ENCODE peak calls at places on chromosome 2, in nine cellular contexts. One of them, this sample, is unnamed.

GRCh38 chr2:168552450-168552856 is 96.4 kb downstream of the CERS6 start:
- DNase-seq in mesothelial cell of epicardium: no peak
- DNase-seq in left ventricle myocardium inferior: no peak
- DNase-seq in posterior cingulate gyrus: no peak
- DNase-seq in epithelial cell of proximal tubule: no peak
- DNase-seq in NCI-H187: peak
- DNase-seq in NCI-H2081: peak
- DNase-seq in activated T-cell treated with anti-CD3 and anti-CD28 coated beads for 1 hour: no peak
- DNase-seq in stimulated activated CD8-positive, alpha-beta memory T cell treated with anti-CD3 and anti-CD28 coated beads, Interleukin-2, amount 100 ng/mL, for 1 hour: no peak
- DNase-seq in this sample: no peak

GRCh38 chr2:26001743-26002341 is 19.5 kb upstream of the KIF3C start:
- DNase-seq in NCI-H2081: peak
- DNase-seq in stimulated activated CD8-positive, alpha-beta memory T cell treated with anti-CD3 and anti-CD28 coated beads, Interleukin-2, amount 100 ng/mL, for 1 hour: no peak
- DNase-seq in activated T-cell treated with anti-CD3 and anti-CD28 coated beads for 1 hour: no peak
- DNase-seq in mesothelial cell of epicardium: no peak
- DNase-seq in NCI-H187: no peak
- DNase-seq in posterior cingulate gyrus: peak
- DNase-seq in left ventricle myocardium inferior: peak
- DNase-seq in epithelial cell of proximal tubule: no peak
- DNase-seq in this sample: peak

GRCh38 chr2:239876241-239876947 is 148.7 kb downstream of the NDUFA10 start:
- DNase-seq in posterior cingulate gyrus: no peak
- DNase-seq in activated T-cell treated with anti-CD3 and anti-CD28 coated beads for 1 hour: no peak
- DNase-seq in NCI-H2081: no peak
- DNase-seq in epithelial cell of proximal tubule: no peak
- DNase-seq in stimulated activated CD8-positive, alpha-beta memory T cell treated with anti-CD3 and anti-CD28 coated beads, Interleukin-2, amount 100 ng/mL, for 1 hour: no peak
- DNase-seq in NCI-H187: no peak
- DNase-seq in left ventricle myocardium inferior: no peak
- DNase-seq in mesothelial cell of epicardium: peak
- DNase-seq in this sample: no peak

GRCh38 chr2:67137699-67138098 is 259.4 kb upstream of the ETAA1 start:
- DNase-seq in mesothelial cell of epicardium: no peak
- DNase-seq in activated T-cell treated with anti-CD3 and anti-CD28 coated beads for 1 hour: no peak
- DNase-seq in left ventricle myocardium inferior: no peak
- DNase-seq in stimulated activated CD8-positive, alpha-beta memory T cell treated with anti-CD3 and anti-CD28 coated beads, Interleukin-2, amount 100 ng/mL, for 1 hour: no peak
- DNase-seq in epithelial cell of proximal tubule: no peak
- DNase-seq in NCI-H2081: peak
- DNase-seq in posterior cingulate gyrus: no peak
- DNase-seq in NCI-H187: no peak
- DNase-seq in this sample: no peak

GRCh38 chr2:237497820-237498128 is 10.7 kb downstream of the MLPH start:
- DNase-seq in left ventricle myocardium inferior: no peak
- DNase-seq in NCI-H187: no peak
- DNase-seq in activated T-cell treated with anti-CD3 and anti-CD28 coated beads for 1 hour: no peak
- DNase-seq in epithelial cell of proximal tubule: no peak
- DNase-seq in stimulated activated CD8-positive, alpha-beta memory T cell treated with anti-CD3 and anti-CD28 coated beads, Interleukin-2, amount 100 ng/mL, for 1 hour: no peak
- DNase-seq in NCI-H2081: no peak
- DNase-seq in posterior cingulate gyrus: no peak
- DNase-seq in mesothelial cell of epicardium: no peak
- DNase-seq in this sample: no peak

GRCh38 chr2:23566236-23567142 is 181.5 kb downstream of the KLHL29 start:
- DNase-seq in NCI-H2081: peak
- DNase-seq in stimulated activated CD8-positive, alpha-beta memory T cell treated with anti-CD3 and anti-CD28 coated beads, Interleukin-2, amount 100 ng/mL, for 1 hour: no peak
- DNase-seq in epithelial cell of proximal tubule: no peak
- DNase-seq in NCI-H187: no peak
- DNase-seq in left ventricle myocardium inferior: no peak
- DNase-seq in activated T-cell treated with anti-CD3 and anti-CD28 coated beads for 1 hour: no peak
- DNase-seq in mesothelial cell of epicardium: peak
- DNase-seq in posterior cingulate gyrus: peak
- DNase-seq in this sample: no peak

GRCh38 chr2:237322564-237322963 is 91.4 kb downstream of the COL6A3 start:
- DNase-seq in NCI-H2081: no peak
- DNase-seq in stimulated activated CD8-positive, alpha-beta memory T cell treated with anti-CD3 and anti-CD28 coated beads, Interleukin-2, amount 100 ng/mL, for 1 hour: no peak
- DNase-seq in left ventricle myocardium inferior: no peak
- DNase-seq in posterior cingulate gyrus: no peak
- DNase-seq in epithelial cell of proximal tubule: no peak
- DNase-seq in mesothelial cell of epicardium: no peak
- DNase-seq in NCI-H187: no peak
- DNase-seq in activated T-cell treated with anti-CD3 and anti-CD28 coated beads for 1 hour: no peak
- DNase-seq in this sample: no peak

GRCh38 chr2:133993160-133993559 is 260.7 kb upstream of the MGAT5 start:
- DNase-seq in activated T-cell treated with anti-CD3 and anti-CD28 coated beads for 1 hour: no peak
- DNase-seq in epithelial cell of proximal tubule: no peak
- DNase-seq in left ventricle myocardium inferior: peak
- DNase-seq in NCI-H2081: no peak
- DNase-seq in posterior cingulate gyrus: no peak
- DNase-seq in stimulated activated CD8-positive, alpha-beta memory T cell treated with anti-CD3 and anti-CD28 coated beads, Interleukin-2, amount 100 ng/mL, for 1 hour: no peak
- DNase-seq in NCI-H187: no peak
- DNase-seq in mesothelial cell of epicardium: no peak
- DNase-seq in this sample: no peak

GRCh38 chr2:234289789-234290188 is 207.1 kb downstream of the ARL4C start:
- DNase-seq in NCI-H187: no peak
- DNase-seq in mesothelial cell of epicardium: no peak
- DNase-seq in left ventricle myocardium inferior: no peak
- DNase-seq in activated T-cell treated with anti-CD3 and anti-CD28 coated beads for 1 hour: peak
- DNase-seq in posterior cingulate gyrus: no peak
- DNase-seq in stimulated activated CD8-positive, alpha-beta memory T cell treated with anti-CD3 and anti-CD28 coated beads, Interleukin-2, amount 100 ng/mL, for 1 hour: no peak
- DNase-seq in epithelial cell of proximal tubule: no peak
- DNase-seq in NCI-H2081: no peak
- DNase-seq in this sample: no peak

GRCh38 chr2:66495788-66496640 is 61.1 kb downstream of the MEIS1 start:
- DNase-seq in NCI-H187: no peak
- DNase-seq in left ventricle myocardium inferior: peak
- DNase-seq in NCI-H2081: no peak
- DNase-seq in activated T-cell treated with anti-CD3 and anti-CD28 coated beads for 1 hour: no peak
- DNase-seq in posterior cingulate gyrus: peak
- DNase-seq in epithelial cell of proximal tubule: peak
- DNase-seq in stimulated activated CD8-positive, alpha-beta memory T cell treated with anti-CD3 and anti-CD28 coated beads, Interleukin-2, amount 100 ng/mL, for 1 hour: no peak
- DNase-seq in mesothelial cell of epicardium: no peak
- DNase-seq in this sample: no peak

GRCh38 chr2:147689510-147689909 is 155.3 kb upstream of the ACVR2A start:
- DNase-seq in NCI-H2081: no peak
- DNase-seq in activated T-cell treated with anti-CD3 and anti-CD28 coated beads for 1 hour: no peak
- DNase-seq in stimulated activated CD8-positive, alpha-beta memory T cell treated with anti-CD3 and anti-CD28 coated beads, Interleukin-2, amount 100 ng/mL, for 1 hour: no peak
- DNase-seq in NCI-H187: no peak
- DNase-seq in posterior cingulate gyrus: no peak
- DNase-seq in mesothelial cell of epicardium: no peak
- DNase-seq in left ventricle myocardium inferior: no peak
- DNase-seq in epithelial cell of proximal tubule: no peak
- DNase-seq in this sample: no peak

GRCh38 chr2:240433973-240434727 is 1.3 kb upstream of the GPC1 start:
- DNase-seq in mesothelial cell of epicardium: no peak
- DNase-seq in left ventricle myocardium inferior: peak
- DNase-seq in posterior cingulate gyrus: peak
- DNase-seq in NCI-H187: no peak
- DNase-seq in stimulated activated CD8-positive, alpha-beta memory T cell treated with anti-CD3 and anti-CD28 coated beads, Interleukin-2, amount 100 ng/mL, for 1 hour: no peak
- DNase-seq in epithelial cell of proximal tubule: peak
- DNase-seq in NCI-H2081: no peak
- DNase-seq in activated T-cell treated with anti-CD3 and anti-CD28 coated beads for 1 hour: no peak
- DNase-seq in this sample: no peak

GRCh38 chr2:134228493-134228903 is 25.4 kb upstream of the MGAT5 start:
- DNase-seq in activated T-cell treated with anti-CD3 and anti-CD28 coated beads for 1 hour: no peak
- DNase-seq in posterior cingulate gyrus: no peak
- DNase-seq in NCI-H2081: no peak
- DNase-seq in left ventricle myocardium inferior: no peak
- DNase-seq in epithelial cell of proximal tubule: no peak
- DNase-seq in NCI-H187: no peak
- DNase-seq in mesothelial cell of epicardium: no peak
- DNase-seq in stimulated activated CD8-positive, alpha-beta memory T cell treated with anti-CD3 and anti-CD28 coated beads, Interleukin-2, amount 100 ng/mL, for 1 hour: no peak
- DNase-seq in this sample: no peak

GRCh38 chr2:174023591-174024523 is 58.7 kb upstream of the SP3 start:
- DNase-seq in NCI-H2081: no peak
- DNase-seq in epithelial cell of proximal tubule: no peak
- DNase-seq in activated T-cell treated with anti-CD3 and anti-CD28 coated beads for 1 hour: no peak
- DNase-seq in posterior cingulate gyrus: no peak
- DNase-seq in mesothelial cell of epicardium: peak
- DNase-seq in stimulated activated CD8-positive, alpha-beta memory T cell treated with anti-CD3 and anti-CD28 coated beads, Interleukin-2, amount 100 ng/mL, for 1 hour: no peak
- DNase-seq in NCI-H187: no peak
- DNase-seq in left ventricle myocardium inferior: peak
- DNase-seq in this sample: no peak

GRCh38 chr2:98315957-98316356 is 30.3 kb upstream of the CNGA3 start:
- DNase-seq in NCI-H187: no peak
- DNase-seq in NCI-H2081: no peak
- DNase-seq in epithelial cell of proximal tubule: no peak
- DNase-seq in mesothelial cell of epicardium: no peak
- DNase-seq in stimulated activated CD8-positive, alpha-beta memory T cell treated with anti-CD3 and anti-CD28 coated beads, Interleukin-2, amount 100 ng/mL, for 1 hour: no peak
- DNase-seq in activated T-cell treated with anti-CD3 and anti-CD28 coated beads for 1 hour: no peak
- DNase-seq in left ventricle myocardium inferior: no peak
- DNase-seq in posterior cingulate gyrus: no peak
- DNase-seq in this sample: no peak

GRCh38 chr2:96205888-96206287 is 2.7 kb downstream of the STARD7 start:
- DNase-seq in activated T-cell treated with anti-CD3 and anti-CD28 coated beads for 1 hour: no peak
- DNase-seq in left ventricle myocardium inferior: no peak
- DNase-seq in NCI-H2081: no peak
- DNase-seq in NCI-H187: no peak
- DNase-seq in posterior cingulate gyrus: no peak
- DNase-seq in stimulated activated CD8-positive, alpha-beta memory T cell treated with anti-CD3 and anti-CD28 coated beads, Interleukin-2, amount 100 ng/mL, for 1 hour: no peak
- DNase-seq in epithelial cell of proximal tubule: no peak
- DNase-seq in mesothelial cell of epicardium: no peak
- DNase-seq in this sample: no peak

GRCh38 chr2:1795261-1795828 is 51.0 kb upstream of the PXDN start:
- DNase-seq in epithelial cell of proximal tubule: no peak
- DNase-seq in NCI-H2081: no peak
- DNase-seq in NCI-H187: no peak
- DNase-seq in stimulated activated CD8-positive, alpha-beta memory T cell treated with anti-CD3 and anti-CD28 coated beads, Interleukin-2, amount 100 ng/mL, for 1 hour: no peak
- DNase-seq in activated T-cell treated with anti-CD3 and anti-CD28 coated beads for 1 hour: no peak
- DNase-seq in mesothelial cell of epicardium: no peak
- DNase-seq in left ventricle myocardium inferior: no peak
- DNase-seq in posterior cingulate gyrus: no peak
- DNase-seq in this sample: no peak

GRCh38 chr2:164737612-164738081 is 104.0 kb downstream of the COBLL1 start:
- DNase-seq in stimulated activated CD8-positive, alpha-beta memory T cell treated with anti-CD3 and anti-CD28 coated beads, Interleukin-2, amount 100 ng/mL, for 1 hour: no peak
- DNase-seq in posterior cingulate gyrus: peak
- DNase-seq in epithelial cell of proximal tubule: peak
- DNase-seq in NCI-H2081: peak
- DNase-seq in NCI-H187: no peak
- DNase-seq in left ventricle myocardium inferior: no peak
- DNase-seq in activated T-cell treated with anti-CD3 and anti-CD28 coated beads for 1 hour: no peak
- DNase-seq in mesothelial cell of epicardium: peak
- DNase-seq in this sample: peak

GRCh38 chr2:64649013-64649484 is 4.7 kb downstream of the SERTAD2 start:
- DNase-seq in activated T-cell treated with anti-CD3 and anti-CD28 coated beads for 1 hour: no peak
- DNase-seq in stimulated activated CD8-positive, alpha-beta memory T cell treated with anti-CD3 and anti-CD28 coated beads, Interleukin-2, amount 100 ng/mL, for 1 hour: no peak
- DNase-seq in NCI-H187: no peak
- DNase-seq in mesothelial cell of epicardium: no peak
- DNase-seq in left ventricle myocardium inferior: no peak
- DNase-seq in epithelial cell of proximal tubule: no peak
- DNase-seq in posterior cingulate gyrus: no peak
- DNase-seq in NCI-H2081: no peak
- DNase-seq in this sample: no peak

GRCh38 chr2:241550616-241551580 is 7.6 kb upstream of the BOK start:
- DNase-seq in NCI-H2081: no peak
- DNase-seq in activated T-cell treated with anti-CD3 and anti-CD28 coated beads for 1 hour: no peak
- DNase-seq in epithelial cell of proximal tubule: no peak
- DNase-seq in stimulated activated CD8-positive, alpha-beta memory T cell treated with anti-CD3 and anti-CD28 coated beads, Interleukin-2, amount 100 ng/mL, for 1 hour: no peak
- DNase-seq in posterior cingulate gyrus: no peak
- DNase-seq in NCI-H187: no peak
- DNase-seq in left ventricle myocardium inferior: no peak
- DNase-seq in mesothelial cell of epicardium: no peak
- DNase-seq in this sample: no peak

GRCh38 chr2:179272406-179273192 is 8.0 kb upstream of the SESTD1 start:
- DNase-seq in NCI-H187: no peak
- DNase-seq in activated T-cell treated with anti-CD3 and anti-CD28 coated beads for 1 hour: no peak
- DNase-seq in epithelial cell of proximal tubule: no peak
- DNase-seq in NCI-H2081: no peak
- DNase-seq in left ventricle myocardium inferior: no peak
- DNase-seq in mesothelial cell of epicardium: no peak
- DNase-seq in stimulated activated CD8-positive, alpha-beta memory T cell treated with anti-CD3 and anti-CD28 coated beads, Interleukin-2, amount 100 ng/mL, for 1 hour: no peak
- DNase-seq in posterior cingulate gyrus: peak
- DNase-seq in this sample: no peak

GRCh38 chr2:84963692-84964405 is 7.1 kb upstream of the KCMF1 start:
- DNase-seq in mesothelial cell of epicardium: no peak
- DNase-seq in stimulated activated CD8-positive, alpha-beta memory T cell treated with anti-CD3 and anti-CD28 coated beads, Interleukin-2, amount 100 ng/mL, for 1 hour: no peak
- DNase-seq in NCI-H2081: no peak
- DNase-seq in left ventricle myocardium inferior: no peak
- DNase-seq in posterior cingulate gyrus: no peak
- DNase-seq in NCI-H187: no peak
- DNase-seq in epithelial cell of proximal tubule: peak
- DNase-seq in activated T-cell treated with anti-CD3 and anti-CD28 coated beads for 1 hour: no peak
- DNase-seq in this sample: no peak

GRCh38 chr2:120446236-120447121 is 100.5 kb downstream of the INHBB start:
- DNase-seq in epithelial cell of proximal tubule: no peak
- DNase-seq in activated T-cell treated with anti-CD3 and anti-CD28 coated beads for 1 hour: no peak
- DNase-seq in stimulated activated CD8-positive, alpha-beta memory T cell treated with anti-CD3 and anti-CD28 coated beads, Interleukin-2, amount 100 ng/mL, for 1 hour: no peak
- DNase-seq in left ventricle myocardium inferior: no peak
- DNase-seq in NCI-H2081: no peak
- DNase-seq in NCI-H187: no peak
- DNase-seq in mesothelial cell of epicardium: no peak
- DNase-seq in posterior cingulate gyrus: no peak
- DNase-seq in this sample: no peak

GRCh38 chr2:127996160-127996559 is 31.7 kb downstream of the SAP130 start:
- DNase-seq in NCI-H187: no peak
- DNase-seq in left ventricle myocardium inferior: no peak
- DNase-seq in NCI-H2081: no peak
- DNase-seq in posterior cingulate gyrus: no peak
- DNase-seq in stimulated activated CD8-positive, alpha-beta memory T cell treated with anti-CD3 and anti-CD28 coated beads, Interleukin-2, amount 100 ng/mL, for 1 hour: no peak
- DNase-seq in activated T-cell treated with anti-CD3 and anti-CD28 coated beads for 1 hour: no peak
- DNase-seq in mesothelial cell of epicardium: no peak
- DNase-seq in epithelial cell of proximal tubule: no peak
- DNase-seq in this sample: no peak

GRCh38 chr2:144152817-144153271 is 367.1 kb downstream of the ZEB2 start:
- DNase-seq in left ventricle myocardium inferior: no peak
- DNase-seq in posterior cingulate gyrus: no peak
- DNase-seq in activated T-cell treated with anti-CD3 and anti-CD28 coated beads for 1 hour: no peak
- DNase-seq in NCI-H2081: no peak
- DNase-seq in epithelial cell of proximal tubule: no peak
- DNase-seq in mesothelial cell of epicardium: no peak
- DNase-seq in NCI-H187: no peak
- DNase-seq in stimulated activated CD8-positive, alpha-beta memory T cell treated with anti-CD3 and anti-CD28 coated beads, Interleukin-2, amount 100 ng/mL, for 1 hour: no peak
- DNase-seq in this sample: no peak

GRCh38 chr2:206800501-206801416 is 35.4 kb downstream of the FASTKD2 start:
- DNase-seq in posterior cingulate gyrus: peak
- DNase-seq in NCI-H2081: peak
- DNase-seq in left ventricle myocardium inferior: peak
- DNase-seq in NCI-H187: peak
- DNase-seq in stimulated activated CD8-positive, alpha-beta memory T cell treated with anti-CD3 and anti-CD28 coated beads, Interleukin-2, amount 100 ng/mL, for 1 hour: no peak
- DNase-seq in activated T-cell treated with anti-CD3 and anti-CD28 coated beads for 1 hour: peak
- DNase-seq in epithelial cell of proximal tubule: peak
- DNase-seq in mesothelial cell of epicardium: peak
- DNase-seq in this sample: no peak

GRCh38 chr2:126913329-126913728 is 14.6 kb downstream of the TEX51 start:
- DNase-seq in epithelial cell of proximal tubule: no peak
- DNase-seq in NCI-H2081: no peak
- DNase-seq in left ventricle myocardium inferior: no peak
- DNase-seq in posterior cingulate gyrus: no peak
- DNase-seq in NCI-H187: no peak
- DNase-seq in mesothelial cell of epicardium: peak
- DNase-seq in activated T-cell treated with anti-CD3 and anti-CD28 coated beads for 1 hour: no peak
- DNase-seq in stimulated activated CD8-positive, alpha-beta memory T cell treated with anti-CD3 and anti-CD28 coated beads, Interleukin-2, amount 100 ng/mL, for 1 hour: no peak
- DNase-seq in this sample: no peak

GRCh38 chr2:20138696-20139095 is 86.2 kb downstream of the SDC1 start:
- DNase-seq in stimulated activated CD8-positive, alpha-beta memory T cell treated with anti-CD3 and anti-CD28 coated beads, Interleukin-2, amount 100 ng/mL, for 1 hour: no peak
- DNase-seq in left ventricle myocardium inferior: no peak
- DNase-seq in activated T-cell treated with anti-CD3 and anti-CD28 coated beads for 1 hour: no peak
- DNase-seq in mesothelial cell of epicardium: no peak
- DNase-seq in NCI-H2081: no peak
- DNase-seq in posterior cingulate gyrus: no peak
- DNase-seq in NCI-H187: no peak
- DNase-seq in epithelial cell of proximal tubule: no peak
- DNase-seq in this sample: no peak

GRCh38 chr2:199228887-199229819 is 228.6 kb downstream of the SATB2 start:
- DNase-seq in epithelial cell of proximal tubule: peak
- DNase-seq in NCI-H2081: no peak
- DNase-seq in posterior cingulate gyrus: no peak
- DNase-seq in mesothelial cell of epicardium: no peak
- DNase-seq in stimulated activated CD8-positive, alpha-beta memory T cell treated with anti-CD3 and anti-CD28 coated beads, Interleukin-2, amount 100 ng/mL, for 1 hour: no peak
- DNase-seq in activated T-cell treated with anti-CD3 and anti-CD28 coated beads for 1 hour: no peak
- DNase-seq in left ventricle myocardium inferior: no peak
- DNase-seq in NCI-H187: no peak
- DNase-seq in this sample: no peak

GRCh38 chr2:25362564-25363145 is 20.9 kb upstream of the DNMT3A start:
- DNase-seq in activated T-cell treated with anti-CD3 and anti-CD28 coated beads for 1 hour: peak
- DNase-seq in stimulated activated CD8-positive, alpha-beta memory T cell treated with anti-CD3 and anti-CD28 coated beads, Interleukin-2, amount 100 ng/mL, for 1 hour: no peak
- DNase-seq in left ventricle myocardium inferior: no peak
- DNase-seq in mesothelial cell of epicardium: no peak
- DNase-seq in NCI-H2081: no peak
- DNase-seq in posterior cingulate gyrus: no peak
- DNase-seq in NCI-H187: no peak
- DNase-seq in epithelial cell of proximal tubule: no peak
- DNase-seq in this sample: peak

GRCh38 chr2:16638941-16639340 is 26.7 kb downstream of the CYRIA start:
- DNase-seq in activated T-cell treated with anti-CD3 and anti-CD28 coated beads for 1 hour: no peak
- DNase-seq in mesothelial cell of epicardium: no peak
- DNase-seq in NCI-H187: no peak
- DNase-seq in stimulated activated CD8-positive, alpha-beta memory T cell treated with anti-CD3 and anti-CD28 coated beads, Interleukin-2, amount 100 ng/mL, for 1 hour: no peak
- DNase-seq in NCI-H2081: no peak
- DNase-seq in left ventricle myocardium inferior: no peak
- DNase-seq in posterior cingulate gyrus: no peak
- DNase-seq in epithelial cell of proximal tubule: no peak
- DNase-seq in this sample: no peak

This sample was measured in hypothalamus.